ENCODE peak calls at places on chromosomes 3 and 15, in seven cellular contexts. M, L, Q, B, U, N and O are unnamed samples.

GRCh38 chr3:2465842-2466241 is 367.2 kb downstream of the CNTN4 start:
- DNase-seq in Q (no peak), N (no peak), U (no peak), B (no peak), M (no peak), L (no peak), O (no peak)

GRCh38 chr3:42668403-42668740 is 14.9 kb downstream of the ZBTB47 start:
- DNase-seq in U (no peak), N (no peak), Q (no peak), M (no peak), B (no peak), L (no peak), O (no peak)

GRCh38 chr3:194296448-194296831 is 54.7 kb downstream of the CPN2 start:
- DNase-seq in Q (no peak), M (no peak), U (peak; percentile 98), L (peak; percentile 75), B (no peak), N (peak; percentile 81), O (no peak)

GRCh38 chr3:31132132-31132769 is 237.8 kb upstream of the GADL1 start:
- DNase-seq in M (no peak), U (peak; percentile 36), N (no peak), Q (no peak), L (peak; percentile 67), B (no peak), O (no peak)

GRCh38 chr15:52378746-52379394 is 83.3 kb upstream of the MYO5C start:
- DNase-seq in N (no peak), L (no peak), M (no peak), Q (no peak), U (no peak), B (no peak), O (no peak)

GRCh38 chr3:67468511-67468910 is 185.9 kb downstream of the SUCLG2 start:
- DNase-seq in L (no peak), U (no peak), M (no peak), Q (no peak), B (no peak), N (no peak), O (no peak)

GRCh38 chr3:72818092-72818721 is 30.0 kb downstream of the SHQ1 start:
- DNase-seq in N (no peak), B (no peak), M (no peak), L (peak; percentile 56), Q (no peak), U (no peak), O (peak; percentile 9)

GRCh38 chr3:44428910-44429309 is 48.6 kb downstream of the ZNF445 start:
- DNase-seq in L (no peak), U (no peak), B (no peak), Q (no peak), N (no peak), M (no peak), O (no peak)

GRCh38 chr15:67024322-67024997 is 40.9 kb upstream of the SMAD3 start:
- DNase-seq in B (no peak), M (peak; percentile 91), Q (peak; percentile 72), U (peak; percentile 83), L (peak; percentile 96), N (no peak), O (peak; percentile 90)

GRCh38 chr15:90862964-90863721 is 5.2 kb upstream of the FURIN start:
- DNase-seq in B (no peak), L (peak; percentile 73), U (peak; percentile 90), Q (peak; percentile 59), N (no peak), M (no peak), O (no peak)

GRCh38 chr3:150000631-150001030 is 29.9 kb upstream of the PFN2 start:
- DNase-seq in M (no peak), N (no peak), B (no peak), L (peak; percentile 50), Q (no peak), U (no peak), O (no peak)

GRCh38 chr3:177050466-177051237 is 146.6 kb downstream of the TBL1XR1 start:
- DNase-seq in Q (no peak), N (no peak), U (peak; percentile 59), L (peak; percentile 72), M (no peak), B (no peak), O (peak; percentile 54)

GRCh38 chr3:134155456-134155855 is 95.2 kb downstream of the RYK start:
- DNase-seq in U (no peak), B (no peak), M (no peak), N (no peak), Q (no peak), L (no peak), O (no peak)

GRCh38 chr3:45988100-45988761 is 7.4 kb downstream of the FYCO1 start:
- DNase-seq in M (peak; percentile 42), Q (no peak), U (no peak), B (no peak), N (no peak), L (peak; percentile 57), O (no peak)

GRCh38 chr15:90059208-90059985 is 42.9 kb downstream of the IDH2 start:
- DNase-seq in M (no peak), Q (peak; percentile 94), B (peak; percentile 40), U (no peak), N (peak; percentile 92), L (no peak), O (no peak)

GRCh38 chr3:141083831-141084624 is 32.9 kb downstream of the SPSB4 start:
- DNase-seq in N (no peak), B (no peak), U (no peak), L (no peak), M (no peak), Q (no peak), O (peak; percentile 98)

GRCh38 chr3:170806676-170807075 is 63.3 kb downstream of the RPL22L1 start:
- DNase-seq in U (no peak), N (no peak), B (no peak), L (no peak), Q (no peak), M (no peak), O (no peak)

GRCh38 chr15:72764656-72765055 is 18.9 kb downstream of the ADPGK start:
- DNase-seq in N (no peak), L (peak; percentile 9), Q (no peak), M (no peak), B (no peak), U (no peak), O (no peak)

GRCh38 chr3:56369914-56370313 is 98.4 kb downstream of the ERC2 start:
- DNase-seq in Q (no peak), U (no peak), B (no peak), M (no peak), L (no peak), N (no peak), O (no peak)

GRCh38 chr3:134485075-134485536 is 679 bp downstream of the ANAPC13 start:
- DNase-seq in Q (no peak), N (no peak), L (peak; percentile 49), B (no peak), U (no peak), M (no peak), O (no peak)

GRCh38 chr15:57031605-57032004 is 113.2 kb downstream of the TCF12 start:
- DNase-seq in B (no peak), M (peak; percentile 50), U (no peak), L (peak; percentile 17), N (no peak), Q (no peak), O (peak; percentile 38)

GRCh38 chr15:76636059-76636458 is 269.1 kb downstream of the SCAPER start:
- DNase-seq in U (no peak), N (no peak), L (peak; percentile 14), B (no peak), Q (no peak), M (no peak), O (no peak)

GRCh38 chr3:111901617-111902016 is 42.6 kb downstream of the PHLDB2 start:
- DNase-seq in Q (no peak), N (no peak), L (no peak), M (no peak), U (no peak), B (no peak), O (no peak)

GRCh38 chr15:55394694-55395093 is 13.5 kb downstream of the CCPG1 start:
- DNase-seq in N (no peak), L (no peak), B (no peak), Q (no peak), M (no peak), U (no peak), O (no peak)

GRCh38 chr3:172115059-172115458 is 75.7 kb downstream of the FNDC3B start:
- DNase-seq in L (no peak), M (no peak), N (no peak), B (no peak), U (no peak), Q (no peak), O (no peak)

GRCh38 chr3:136979684-136980083 is 21.9 kb downstream of the IL20RB start:
- DNase-seq in U (no peak), L (peak; percentile 84), B (no peak), N (no peak), Q (no peak), M (no peak), O (no peak)

DNA sequence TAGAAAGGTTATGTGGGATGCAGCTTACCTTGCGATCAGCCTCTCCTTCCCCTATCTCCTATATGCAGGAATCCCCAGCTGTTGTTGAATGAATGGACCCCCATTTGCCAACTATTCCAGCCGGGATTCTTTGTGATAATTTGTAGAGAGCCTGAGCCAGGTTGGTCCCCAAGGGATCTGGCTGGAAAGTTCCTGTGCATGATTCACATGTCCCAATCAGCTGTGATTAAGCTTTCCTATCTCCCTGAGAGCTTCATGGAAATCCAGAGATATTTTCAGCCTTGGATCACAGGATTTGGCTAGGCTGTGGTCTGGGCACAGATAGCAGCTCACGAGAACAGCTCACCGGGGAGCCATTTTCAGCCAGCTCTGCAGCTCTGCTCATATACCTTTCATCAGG is 76.7 kb downstream of the ARNT2 start:
- DNase-seq in Q (no peak), N (no peak), U (no peak), M (peak; percentile 69), L (peak; percentile 95), B (no peak), O (peak; percentile 41)
- H3K4me3 ChIP-seq in Q (no peak overlapping the region), N (no peak overlapping the region), U (no peak overlapping the region), M (no peak overlapping the region), L (peak overlapping the region; percentile 41), B (no peak overlapping the region), O (no peak overlapping the region)

GRCh38 chr3:58116161-58116955 is 94.4 kb downstream of the DNASE1L3 start:
- DNase-seq in Q (no peak), B (peak; percentile 49), N (no peak), L (no peak), U (no peak), M (no peak), O (no peak)
- H3K27ac ChIP-seq in Q (no peak overlapping the region), B (peak overlapping the region; percentile 16), N (no peak overlapping the region), L (no peak overlapping the region), U (no peak overlapping the region), M (peak overlapping the region; percentile 83), O (no peak overlapping the region)

DNA sequence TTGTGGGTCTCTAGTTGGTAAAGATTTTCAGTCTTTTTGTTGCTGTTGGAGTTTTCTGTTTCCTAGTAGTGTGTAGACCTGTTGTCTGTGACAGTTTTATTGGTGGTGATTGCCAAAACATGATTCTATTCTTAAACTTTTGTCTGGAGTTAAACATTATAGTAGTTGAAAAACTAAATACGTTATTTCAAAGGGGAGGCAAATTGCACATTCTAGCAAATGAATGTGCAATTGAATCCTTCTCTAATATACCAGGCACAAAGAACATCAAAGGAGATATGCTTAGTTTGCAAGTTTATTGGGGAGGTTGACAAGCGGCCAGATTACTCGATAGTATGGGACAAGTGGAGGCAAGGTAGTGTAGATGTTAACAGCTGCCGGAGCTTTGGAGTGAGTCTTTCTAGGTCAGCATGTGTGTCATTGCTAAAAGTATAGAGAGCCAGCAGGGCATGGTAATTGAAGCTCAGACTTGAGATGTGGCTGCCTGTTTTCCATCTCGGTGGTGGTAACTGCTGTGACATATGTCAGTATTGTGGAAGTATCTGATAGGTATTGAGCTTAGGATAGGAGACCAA is 20.6 kb downstream of the CHD2 start:
- DNase-seq in Q (no peak), B (no peak), M (no peak), N (no peak), U (no peak), L (peak; percentile 45), O (no peak)
- H3K36me3 ChIP-seq in Q (peaks cover 29% of the 10 kb centered on the region), B (peaks cover 39% of the 10 kb centered on the region), M (no peaks in the 10 kb centered on the region), N (peaks cover 22% of the 10 kb centered on the region), U (peaks cover 55% of the 10 kb centered on the region), L (peaks cover 27% of the 10 kb centered on the region), O (peaks cover 55% of the 10 kb centered on the region)

GRCh38 chr3:16802382-16802781 is 82.4 kb upstream of the PLCL2 start:
- DNase-seq in Q (no peak), U (peak; percentile 62), M (no peak), L (no peak), N (no peak), B (no peak), O (no peak)
- H3K4me3 ChIP-seq in Q (no peak overlapping the region), U (no peak overlapping the region), M (no peak overlapping the region), L (no peak overlapping the region), N (no peak overlapping the region), B (no peak overlapping the region), O (no peak overlapping the region)